ENCODE peak calls at places on chromosome 6, in seven cellular contexts. T is HepG2, E is GM12892, D is K562, I is H1, X is GM12891, P is GM12878. G is an unnamed sample.

GRCh38 chr6:141077355-141078333 is 1055.1 kb upstream of the GJE1 start:
- DNase-seq in T (peak), E (no peak), D (no peak), I (peak), X (no peak), P (no peak), G (peak)

GRCh38 chr6:551405-551804 is 105.5 kb downstream of the HUS1B start:
- DNase-seq in T (peak), E (no peak), D (no peak), I (peak), X (no peak), P (no peak), G (peak)

GRCh38 chr6:30816791-30817739 is 67.3 kb upstream of the DDR1 start:
- DNase-seq in T (no peak), E (no peak), D (no peak), I (no peak), X (no peak), P (peak), G (no peak)

GRCh38 chr6:144478487-144478886 is 193.4 kb downstream of the UTRN start:
- DNase-seq in T (no peak), E (no peak), D (no peak), I (no peak), X (no peak), P (no peak), G (no peak)

GRCh38 chr6:3500262-3501001 is 43.6 kb upstream of the SLC22A23 start:
- DNase-seq in T (peak), E (no peak), D (no peak), I (no peak), X (no peak), P (no peak), G (no peak)

GRCh38 chr6:98832282-98833100 is 1.9 kb upstream of the POU3F2 start:
- DNase-seq in T (no peak), E (no peak), D (no peak), I (no peak), X (no peak), P (no peak), G (peak)

GRCh38 chr6:25637946-25638345 is 14.1 kb upstream of the SCGN start:
- DNase-seq in T (peak), E (no peak), D (no peak), I (peak), X (no peak), P (no peak), G (no peak)

GRCh38 chr6:4936681-4937041 is 67.2 kb downstream of the RPP40 start:
- DNase-seq in T (peak), E (no peak), D (peak), I (no peak), X (peak), P (no peak), G (peak)

GRCh38 chr6:85449388-85449817 is 480 bp upstream of the NT5E start:
- DNase-seq in T (no peak), E (peak), D (no peak), I (no peak), X (peak), P (peak), G (no peak)
- TF ChIP-seq TAF1 in T (no peak), E (no peak), D (no peak), I (no peak), X (no peak), P (peak), G (peak)

GRCh38 chr6:166005401-166005845 is 162.2 kb downstream of the TBXT start:
- DNase-seq in T (no peak), E (no peak), D (no peak), I (no peak), X (no peak), P (no peak), G (no peak)

GRCh38 chr6:166007349-166008263 is 160.0 kb downstream of the TBXT start:
- DNase-seq in T (no peak), E (no peak), D (no peak), I (no peak), X (no peak), P (no peak), G (peak)

GRCh38 chr6:166008441-166009369 is 158.9 kb downstream of the TBXT start:
- DNase-seq in T (no peak), E (no peak), D (no peak), I (peak), X (no peak), P (no peak), G (peak)

GRCh38 chr6:166005846-166006592 is 161.6 kb downstream of the TBXT start:
- DNase-seq in T (no peak), E (no peak), D (no peak), I (no peak), X (no peak), P (no peak), G (peak)

GRCh38 chr6:166006593-166007301 is 160.9 kb downstream of the TBXT start:
- DNase-seq in T (no peak), E (no peak), D (no peak), I (peak), X (no peak), P (no peak), G (peak)
- TF ChIP-seq TAF1 in T (no peak), E (no peak), D (no peak), I (no peak), X (no peak), P (no peak), G (no peak)

GRCh38 chr6:122751291-122751690 is 28.2 kb upstream of the FABP7 start:
- DNase-seq in T (no peak), E (no peak), D (no peak), I (no peak), X (no peak), P (no peak), G (no peak)
- TF ChIP-seq TAF1 in T (no peak), E (no peak), D (no peak), I (no peak), X (no peak), P (no peak), G (no peak)

GRCh38 chr6:38806271-38806670 is 91.2 kb downstream of the DNAH8 start:
- DNase-seq in T (no peak), E (no peak), D (no peak), I (no peak), X (no peak), P (no peak), G (no peak)
- TF ChIP-seq TAF1 in T (no peak), E (no peak), D (no peak), I (no peak), X (no peak), P (no peak), G (no peak)

GRCh38 chr6:148745926-148746325 is 904 bp upstream of the UST start:
- DNase-seq in T (no peak), E (no peak), D (no peak), I (no peak), X (no peak), P (no peak), G (no peak)
- TF ChIP-seq TAF1 in T (no peak), E (no peak), D (no peak), I (no peak), X (no peak), P (no peak), G (no peak)

GRCh38 chr6:1737463-1738311 is 128.0 kb downstream of the FOXC1 start:
- DNase-seq in T (no peak), E (no peak), D (no peak), I (no peak), X (no peak), P (no peak), G (no peak)
- TF ChIP-seq TAF1 in T (no peak), E (no peak), D (no peak), I (no peak), X (no peak), P (no peak), G (no peak)

DNA sequence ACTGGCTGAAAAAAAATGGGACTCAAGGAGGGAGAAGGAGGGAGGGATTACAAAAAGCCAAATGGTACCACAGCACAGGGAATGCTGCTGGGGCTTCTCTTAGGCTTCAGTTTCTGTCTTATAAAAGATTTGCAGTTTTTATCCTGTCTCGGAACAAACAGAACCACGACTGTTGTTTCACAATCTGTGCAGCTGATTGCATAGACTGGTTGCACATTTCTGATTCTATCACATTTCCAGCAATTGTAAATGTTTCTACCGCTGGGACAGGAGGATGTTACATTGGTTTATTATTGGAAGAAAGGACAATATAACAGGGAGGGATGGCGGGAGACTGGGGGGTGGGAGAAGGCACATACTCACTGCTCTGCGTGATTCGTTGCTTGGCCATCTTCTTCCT is 73.5 kb upstream of the ARID1B start:
- DNase-seq in T (no peak), E (no peak), D (no peak), I (no peak), X (no peak), P (no peak), G (no peak)
- TF ChIP-seq TAF1 in T (no peak), E (no peak), D (no peak), I (no peak), X (no peak), P (no peak), G (no peak)

G was measured in SK-N-SH.